ENCODE peak calls at places on chromosomes 6 and 20, in eight cellular contexts. One of them, this sample, is unnamed.

GRCh38 chr20:32521780-32522524 is 63.2 kb downstream of the NOL4L start:
- DNase-seq in RKO: peak
- DNase-seq in amygdala: peak
- DNase-seq in endothelial cell: peak
- DNase-seq in hepatocyte: peak
- DNase-seq in stimulated activated CD8-positive, alpha-beta memory T cell treated with anti-CD3 and anti-CD28 coated beads, Interleukin-15, amount 100 ng/mL, for 1 hour: no peak
- DNase-seq in NCI-H2029 treated with DMSO at 0.1 percent for 48 hours: no peak
- DNase-seq in ELR: peak
- DNase-seq in this sample: peak

GRCh38 chr6:158290659-158291058 is 21.6 kb upstream of the TULP4 start:
- DNase-seq in ELR: no peak
- DNase-seq in RKO: no peak
- DNase-seq in NCI-H2029 treated with DMSO at 0.1 percent for 48 hours: peak
- DNase-seq in stimulated activated CD8-positive, alpha-beta memory T cell treated with anti-CD3 and anti-CD28 coated beads, Interleukin-15, amount 100 ng/mL, for 1 hour: peak
- DNase-seq in amygdala: no peak
- DNase-seq in hepatocyte: no peak
- DNase-seq in endothelial cell: no peak
- DNase-seq in this sample: no peak

GRCh38 chr6:75526502-75527127 is 33.0 kb upstream of the FILIP1 start:
- DNase-seq in hepatocyte: peak
- DNase-seq in NCI-H2029 treated with DMSO at 0.1 percent for 48 hours: peak
- DNase-seq in RKO: peak
- DNase-seq in amygdala: no peak
- DNase-seq in ELR: peak
- DNase-seq in stimulated activated CD8-positive, alpha-beta memory T cell treated with anti-CD3 and anti-CD28 coated beads, Interleukin-15, amount 100 ng/mL, for 1 hour: peak
- DNase-seq in endothelial cell: peak
- DNase-seq in this sample: peak

GRCh38 chr6:150116195-150116800 is 26.5 kb upstream of the PPP1R14C start:
- DNase-seq in RKO: no peak
- DNase-seq in hepatocyte: no peak
- DNase-seq in stimulated activated CD8-positive, alpha-beta memory T cell treated with anti-CD3 and anti-CD28 coated beads, Interleukin-15, amount 100 ng/mL, for 1 hour: no peak
- DNase-seq in amygdala: no peak
- DNase-seq in endothelial cell: no peak
- DNase-seq in ELR: no peak
- DNase-seq in NCI-H2029 treated with DMSO at 0.1 percent for 48 hours: no peak
- DNase-seq in this sample: no peak

GRCh38 chr20:5497556-5497955 is 180.8 kb upstream of the PROKR2 start:
- DNase-seq in stimulated activated CD8-positive, alpha-beta memory T cell treated with anti-CD3 and anti-CD28 coated beads, Interleukin-15, amount 100 ng/mL, for 1 hour: no peak
- DNase-seq in RKO: no peak
- DNase-seq in ELR: no peak
- DNase-seq in endothelial cell: no peak
- DNase-seq in amygdala: no peak
- DNase-seq in hepatocyte: no peak
- DNase-seq in NCI-H2029 treated with DMSO at 0.1 percent for 48 hours: no peak
- DNase-seq in this sample: no peak

GRCh38 chr20:31712564-31713311 is 9.9 kb downstream of the BCL2L1 start:
- DNase-seq in hepatocyte: peak
- DNase-seq in NCI-H2029 treated with DMSO at 0.1 percent for 48 hours: peak
- DNase-seq in amygdala: peak
- DNase-seq in RKO: no peak
- DNase-seq in stimulated activated CD8-positive, alpha-beta memory T cell treated with anti-CD3 and anti-CD28 coated beads, Interleukin-15, amount 100 ng/mL, for 1 hour: no peak
- DNase-seq in endothelial cell: no peak
- DNase-seq in ELR: peak
- DNase-seq in this sample: no peak

GRCh38 chr6:139152892-139153271 is 18.0 kb downstream of the HECA start:
- DNase-seq in RKO: no peak
- DNase-seq in amygdala: no peak
- DNase-seq in endothelial cell: no peak
- DNase-seq in hepatocyte: no peak
- DNase-seq in NCI-H2029 treated with DMSO at 0.1 percent for 48 hours: no peak
- DNase-seq in ELR: no peak
- DNase-seq in stimulated activated CD8-positive, alpha-beta memory T cell treated with anti-CD3 and anti-CD28 coated beads, Interleukin-15, amount 100 ng/mL, for 1 hour: no peak
- DNase-seq in this sample: no peak

GRCh38 chr6:76774750-76775396 is 688.4 kb downstream of the HTR1B start:
- DNase-seq in endothelial cell: no peak
- DNase-seq in hepatocyte: peak
- DNase-seq in stimulated activated CD8-positive, alpha-beta memory T cell treated with anti-CD3 and anti-CD28 coated beads, Interleukin-15, amount 100 ng/mL, for 1 hour: no peak
- DNase-seq in ELR: peak
- DNase-seq in amygdala: no peak
- DNase-seq in RKO: no peak
- DNase-seq in NCI-H2029 treated with DMSO at 0.1 percent for 48 hours: no peak
- DNase-seq in this sample: no peak

GRCh38 chr20:57397693-57398108 is 6.5 kb downstream of the RBM38 start:
- DNase-seq in amygdala: no peak
- DNase-seq in RKO: no peak
- DNase-seq in ELR: no peak
- DNase-seq in NCI-H2029 treated with DMSO at 0.1 percent for 48 hours: no peak
- DNase-seq in hepatocyte: no peak
- DNase-seq in endothelial cell: no peak
- DNase-seq in stimulated activated CD8-positive, alpha-beta memory T cell treated with anti-CD3 and anti-CD28 coated beads, Interleukin-15, amount 100 ng/mL, for 1 hour: no peak
- DNase-seq in this sample: no peak

GRCh38 chr6:119484598-119484997 is 135.0 kb upstream of the MAN1A1 start:
- DNase-seq in hepatocyte: peak
- DNase-seq in stimulated activated CD8-positive, alpha-beta memory T cell treated with anti-CD3 and anti-CD28 coated beads, Interleukin-15, amount 100 ng/mL, for 1 hour: no peak
- DNase-seq in amygdala: no peak
- DNase-seq in endothelial cell: no peak
- DNase-seq in RKO: peak
- DNase-seq in NCI-H2029 treated with DMSO at 0.1 percent for 48 hours: no peak
- DNase-seq in ELR: peak
- DNase-seq in this sample: no peak